ENCODE peak calls at places on chromosome 12, in four cellular contexts. One of them, this sample, is unnamed.

GRCh38 chr12:101127521-101128219 is 82.4 kb downstream of the SLC5A8 start:
- DNase-seq in lung: no peak
- DNase-seq in activated B cell treated with CpG ODN at 0.5 μM for 24 hours: no peak
- DNase-seq in fibroblast of the aortic adventitia: peak
- DNase-seq in this sample: no peak

GRCh38 chr12:115752151-115752550 is 525.3 kb downstream of the MED13L start:
- DNase-seq in fibroblast of the aortic adventitia: peak
- DNase-seq in activated B cell treated with CpG ODN at 0.5 μM for 24 hours: no peak
- DNase-seq in lung: no peak
- DNase-seq in this sample: no peak

GRCh38 chr12:45852508-45852907 is 123.0 kb downstream of the ARID2 start:
- DNase-seq in lung: no peak
- DNase-seq in activated B cell treated with CpG ODN at 0.5 μM for 24 hours: no peak
- DNase-seq in fibroblast of the aortic adventitia: peak
- DNase-seq in this sample: no peak

GRCh38 chr12:52494518-52494917 is 1.5 kb upstream of the KRT6A start:
- DNase-seq in fibroblast of the aortic adventitia: peak
- DNase-seq in lung: peak
- DNase-seq in activated B cell treated with CpG ODN at 0.5 μM for 24 hours: no peak
- DNase-seq in this sample: no peak

GRCh38 chr12:124687695-124688301 is 120.4 kb upstream of the NCOR2 start:
- DNase-seq in lung: no peak
- DNase-seq in activated B cell treated with CpG ODN at 0.5 μM for 24 hours: no peak
- DNase-seq in fibroblast of the aortic adventitia: peak
- DNase-seq in this sample: no peak

GRCh38 chr12:15322164-15323054 is at the start of gene PTPRO:
- DNase-seq in activated B cell treated with CpG ODN at 0.5 μM for 24 hours: no peak
- DNase-seq in lung: no peak
- DNase-seq in fibroblast of the aortic adventitia: no peak
- DNase-seq in this sample: no peak

GRCh38 chr12:53975019-53975815 is 463 bp upstream of the HOTAIR start:
- DNase-seq in fibroblast of the aortic adventitia: no peak
- DNase-seq in activated B cell treated with CpG ODN at 0.5 μM for 24 hours: no peak
- DNase-seq in lung: no peak
- DNase-seq in this sample: no peak

GRCh38 chr12:51836833-51837184 is 11.7 kb downstream of the FIGNL2 start:
- DNase-seq in lung: no peak
- DNase-seq in fibroblast of the aortic adventitia: no peak
- DNase-seq in activated B cell treated with CpG ODN at 0.5 μM for 24 hours: no peak
- DNase-seq in this sample: no peak

GRCh38 chr12:48999371-49000131 is at the start of gene DDN:
- DNase-seq in lung: no peak
- DNase-seq in activated B cell treated with CpG ODN at 0.5 μM for 24 hours: peak
- DNase-seq in fibroblast of the aortic adventitia: no peak
- DNase-seq in this sample: no peak

GRCh38 chr12:57235012-57235727 is 5.7 kb downstream of the SHMT2 start:
- DNase-seq in fibroblast of the aortic adventitia: peak
- DNase-seq in activated B cell treated with CpG ODN at 0.5 μM for 24 hours: no peak
- DNase-seq in lung: no peak
- DNase-seq in this sample: no peak

GRCh38 chr12:107411792-107412535 is 273.6 kb upstream of the PWP1 start:
- DNase-seq in fibroblast of the aortic adventitia: no peak
- DNase-seq in lung: no peak
- DNase-seq in activated B cell treated with CpG ODN at 0.5 μM for 24 hours: no peak
- DNase-seq in this sample: no peak

GRCh38 chr12:120783197-120783596 is 57.6 kb downstream of the ACADS start:
- DNase-seq in fibroblast of the aortic adventitia: peak
- DNase-seq in activated B cell treated with CpG ODN at 0.5 μM for 24 hours: no peak
- DNase-seq in lung: no peak
- DNase-seq in this sample: no peak